ENCODE peak calls at places on chromosome 10, in five cellular contexts. R is tibial nerve; A is CD4-positive, CD25-positive, alpha-beta regulatory T cell; X is upper lobe of right lung; W is GM23248. G is an unnamed sample. For H3K4me1, the result is how much of the 10 kb centered on the place peaks cover.

GRCh38 chr10:60605476-60605875 is 172.8 kb upstream of the CDK1 start:
- DNase-seq in R (no peak), W (no peak), X (no peak), A (no peak), G (no peak)

GRCh38 chr10:97499561-97500296 is 1.0 kb downstream of the UBTD1 start:
- DNase-seq in R (peak), A (no peak), X (peak), W (peak), G (peak)

GRCh38 chr10:128714240-128714639 is 588.0 kb upstream of the MKI67 start:
- DNase-seq in W (no peak), A (no peak), R (no peak), X (no peak), G (no peak)

GRCh38 chr10:76336213-76336963 is 905.0 kb downstream of the LRMDA start:
- DNase-seq in W (no peak), A (no peak), R (no peak), X (no peak), G (no peak)

GRCh38 chr10:115566867-115567266 is 473.7 kb downstream of the ATRNL1 start:
- DNase-seq in W (no peak), A (no peak), R (no peak), X (no peak), G (no peak)

GRCh38 chr10:13346912-13347234 is 1.2 kb downstream of the SEPHS1 start:
- DNase-seq in X (no peak), W (no peak), A (no peak), R (no peak), G (peak)

GRCh38 chr10:80468002-80468401 is 13.9 kb downstream of the TSPAN14 start:
- DNase-seq in X (peak), R (peak), W (no peak), A (peak), G (peak)

GRCh38 chr10:104406715-104407517 is 53.3 kb downstream of the CFAP58 start:
- DNase-seq in W (peak), A (peak), R (no peak), X (no peak), G (no peak)

GRCh38 chr10:46255696-46256355 is 31.0 kb upstream of the ANTXRL start:
- DNase-seq in R (peak), W (peak), A (peak), X (peak), G (peak)

GRCh38 chr10:34016541-34016940 is 682.1 kb upstream of the NRP1 start:
- DNase-seq in X (no peak), R (no peak), A (no peak), W (no peak), G (no peak)

GRCh38 chr10:61921143-61921542 is 19.6 kb downstream of the ARID5B start:
- DNase-seq in A (no peak), W (no peak), R (no peak), X (no peak), G (no peak)

GRCh38 chr10:132313865-132314264 is 6.1 kb upstream of the STK32C start:
- DNase-seq in A (no peak), X (no peak), W (no peak), R (no peak), G (no peak)

GRCh38 chr10:4234661-4235060 is 449.7 kb upstream of the KLF6 start:
- DNase-seq in A (peak), X (no peak), W (no peak), R (no peak), G (no peak)

GRCh38 chr10:96921655-96922054 is 89.6 kb downstream of the LCOR start:
- DNase-seq in A (no peak), W (no peak), X (no peak), R (no peak), G (no peak)

GRCh38 chr10:87915989-87916388 is 52.6 kb downstream of the PTEN start:
- DNase-seq in W (peak), X (no peak), R (peak), A (no peak), G (no peak)

GRCh38 chr10:59175538-59176240 is 754 bp upstream of the PHYHIPL start:
- DNase-seq in R (no peak), X (peak), A (no peak), W (no peak), G (no peak)

GRCh38 chr10:114271014-114271778 is 32.1 kb downstream of the VWA2 start:
- DNase-seq in W (peak), X (peak), R (no peak), A (no peak), G (peak)

GRCh38 chr10:92880233-92880861 is 32.0 kb downstream of the EXOC6 start:
- DNase-seq in R (peak), X (no peak), A (peak), W (peak), G (peak)

GRCh38 chr10:132722980-132723970 is 62.7 kb downstream of the NKX6-2 start:
- DNase-seq in X (no peak), A (no peak), W (no peak), R (no peak), G (no peak)

GRCh38 chr10:4512557-4513286 is 313.3 kb upstream of the AKR1E2 start:
- DNase-seq in R (peak), X (no peak), A (peak), W (peak), G (peak)

GRCh38 chr10:97468162-97468561 is 22.2 kb downstream of the ZDHHC16 start:
- DNase-seq in W (no peak), X (no peak), R (no peak), A (peak), G (no peak)

GRCh38 chr10:97762816-97763215 is 9.0 kb downstream of the SFRP5 start:
- DNase-seq in R (no peak), W (no peak), X (peak), A (no peak), G (no peak)

GRCh38 chr10:86646532-86646931 is 7.8 kb upstream of the OPN4 start:
- DNase-seq in A (no peak), W (no peak), R (no peak), X (no peak), G (no peak)

GRCh38 chr10:124601016-124601415 is 139.4 kb downstream of the LHPP start:
- DNase-seq in X (no peak), W (no peak), A (no peak), R (no peak), G (no peak)

DNA sequence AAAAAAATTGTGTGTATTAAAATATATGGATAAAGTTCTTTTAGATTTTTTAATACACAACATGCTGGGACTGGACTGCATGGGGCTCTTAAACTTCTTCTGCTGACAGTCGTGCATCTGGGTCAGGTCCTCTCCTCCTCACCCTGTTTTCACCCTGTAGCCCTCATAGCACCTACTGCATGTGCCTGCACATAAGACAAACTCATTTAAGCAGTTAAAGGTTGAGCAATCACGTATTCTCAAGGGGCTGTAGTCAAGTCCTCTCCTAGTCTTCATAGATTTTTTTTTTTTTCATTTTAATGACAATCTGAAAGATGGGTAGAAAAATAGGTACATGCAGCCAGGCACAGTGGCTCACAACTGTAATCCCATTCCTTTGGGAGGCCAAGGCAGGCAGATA is 23.6 kb upstream of the PDCD4 start:
- DNase-seq in X (no peak), W (no peak), R (no peak), A (no peak), G (no peak)
- H3K4me1 ChIP-seq in X (under half), W (under half), R (under half), A (under half), G (under half)

GRCh38 chr10:36519909-36520308 is 605.5 kb upstream of the ANKRD30A start:
- DNase-seq in R (no peak), X (no peak), W (no peak), A (no peak), G (no peak)

GRCh38 chr10:36515313-36515712 is 610.1 kb upstream of the ANKRD30A start:
- DNase-seq in W (peak), R (no peak), A (no peak), X (no peak), G (no peak)

GRCh38 chr10:36516281-36516680 is 609.1 kb upstream of the ANKRD30A start:
- DNase-seq in R (no peak), W (no peak), X (no peak), A (no peak), G (no peak)
- H3K27ac ChIP-seq in R (no peak), W (no peak), X (no peak), A (no peak), G (no peak)

DNA sequence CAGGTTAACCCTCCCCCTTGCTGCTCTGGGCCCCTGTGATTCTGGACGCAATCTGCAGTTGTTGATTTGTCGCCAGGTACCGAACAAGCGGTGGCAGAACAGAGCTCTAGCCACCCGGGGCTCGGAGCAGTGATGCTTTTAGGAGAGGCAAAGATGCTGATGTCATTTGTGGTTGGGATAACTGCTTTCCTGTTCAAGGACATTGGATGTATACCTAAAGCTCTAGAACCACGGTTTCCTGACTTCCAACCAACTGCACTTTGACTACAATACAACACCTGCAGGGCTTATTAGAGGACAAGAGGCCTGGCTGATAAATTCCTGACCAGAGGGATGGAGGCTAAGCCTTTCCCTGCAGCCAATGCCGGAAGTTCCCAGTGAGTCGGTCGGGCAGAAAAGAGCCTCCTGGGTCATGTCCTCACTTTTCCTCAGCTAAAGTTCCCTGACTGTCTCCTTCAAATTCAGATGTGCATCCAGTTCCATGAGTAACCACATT is 6.5 kb upstream of the RBM20 start:
- DNase-seq in R (no peak), A (no peak), W (no peak), X (no peak), G (no peak)
- H3K4me3 ChIP-seq in R (no peak), A (no peak), W (no peak), X (no peak), G (no peak)

GRCh38 chr10:29473411-29474100 is 161.2 kb downstream of the SVIL start:
- DNase-seq in X (no peak), R (no peak), W (no peak), A (no peak), G (no peak)

GRCh38 chr10:29472268-29473086 is 162.3 kb downstream of the SVIL start:
- DNase-seq in X (no peak), R (no peak), A (no peak), W (no peak), G (no peak)

GRCh38 chr10:29470843-29471482 is 163.8 kb downstream of the SVIL start:
- DNase-seq in A (no peak), W (no peak), R (no peak), X (no peak), G (no peak)

GRCh38 chr10:29471483-29471859 is 163.3 kb downstream of the SVIL start:
- DNase-seq in X (no peak), R (no peak), A (no peak), W (peak), G (no peak)

GRCh38 chr10:29473087-29473356 is 161.7 kb downstream of the SVIL start:
- DNase-seq in A (no peak), W (no peak), R (no peak), X (no peak), G (no peak)
- H3K4me1 ChIP-seq in A (under half), W (under half), R (under half), X (under half), G (under half)

GRCh38 chr10:73581912-73582311 is 9.2 kb downstream of the USP54 start:
- DNase-seq in A (no peak), R (no peak), W (no peak), X (no peak), G (no peak)
- H3K27ac ChIP-seq in A (no peak), R (peak), W (no peak), X (no peak), G (no peak)

DNA sequence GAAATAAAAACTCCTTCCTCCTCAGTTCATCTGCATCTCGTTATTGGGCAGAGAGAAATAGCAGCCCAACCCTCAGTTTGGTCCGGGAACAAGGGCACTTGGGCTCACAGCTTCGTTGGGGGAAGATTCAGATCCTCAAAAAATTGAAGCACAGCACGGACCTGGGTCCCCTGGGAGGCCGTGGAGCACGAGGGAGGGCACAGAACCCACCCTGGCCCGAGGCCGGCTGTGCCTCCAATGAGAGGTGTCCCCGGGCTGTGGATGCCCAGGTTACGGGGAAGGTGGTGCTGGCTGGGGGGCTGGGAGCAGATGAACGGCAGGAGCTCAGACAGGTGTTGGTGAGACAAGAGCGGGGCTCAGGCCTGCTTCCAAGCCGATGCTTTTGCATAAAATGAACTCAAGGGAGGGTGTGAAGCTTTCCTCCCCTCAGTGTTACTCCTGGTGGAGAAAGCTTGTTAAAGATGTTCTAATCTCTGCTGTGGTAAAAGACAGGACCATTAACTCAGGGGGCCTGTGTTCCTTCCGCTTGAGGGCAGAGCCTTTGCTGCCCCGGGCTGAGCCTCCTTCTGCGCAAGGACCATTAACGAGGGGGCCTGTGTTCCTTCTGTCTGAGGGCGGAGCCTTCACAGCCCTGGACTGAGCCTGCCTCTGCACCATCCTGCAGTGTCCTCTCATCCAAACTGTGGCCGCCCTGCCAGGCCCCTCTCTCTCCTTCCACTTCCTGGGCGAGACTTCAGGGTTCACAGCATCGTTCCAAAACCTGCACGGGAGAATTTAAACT is 302.2 kb downstream of the ADARB2 start:
- DNase-seq in A (no peak), R (no peak), W (no peak), X (no peak), G (no peak)
- H3K4me3 ChIP-seq in A (no peak), R (no peak), W (no peak), X (no peak), G (no peak)

DNA sequence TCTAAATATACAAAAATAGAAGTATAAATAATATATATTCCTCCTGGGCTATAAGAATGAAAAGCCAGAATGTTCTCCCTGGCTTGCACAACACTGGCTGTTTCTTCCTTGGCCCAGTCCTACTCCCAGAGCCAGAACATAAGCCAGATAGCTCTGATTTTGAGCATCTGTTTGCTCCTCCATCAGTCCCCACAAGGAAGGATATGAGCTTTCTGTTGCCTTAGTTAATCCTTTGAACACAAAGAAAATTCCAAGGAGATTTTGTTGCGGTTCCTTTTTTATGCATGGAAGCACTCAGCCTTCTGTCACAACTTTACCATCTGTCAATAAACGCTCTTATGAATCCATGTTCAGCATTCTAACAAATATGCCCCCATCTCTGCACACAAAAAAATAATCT is 361.8 kb downstream of the IPMK start:
- DNase-seq in A (no peak), R (no peak), W (no peak), X (no peak), G (no peak)
- H3K4me1 ChIP-seq in A (under half), R (under half), W (under half), X (under half), G (under half)

DNA sequence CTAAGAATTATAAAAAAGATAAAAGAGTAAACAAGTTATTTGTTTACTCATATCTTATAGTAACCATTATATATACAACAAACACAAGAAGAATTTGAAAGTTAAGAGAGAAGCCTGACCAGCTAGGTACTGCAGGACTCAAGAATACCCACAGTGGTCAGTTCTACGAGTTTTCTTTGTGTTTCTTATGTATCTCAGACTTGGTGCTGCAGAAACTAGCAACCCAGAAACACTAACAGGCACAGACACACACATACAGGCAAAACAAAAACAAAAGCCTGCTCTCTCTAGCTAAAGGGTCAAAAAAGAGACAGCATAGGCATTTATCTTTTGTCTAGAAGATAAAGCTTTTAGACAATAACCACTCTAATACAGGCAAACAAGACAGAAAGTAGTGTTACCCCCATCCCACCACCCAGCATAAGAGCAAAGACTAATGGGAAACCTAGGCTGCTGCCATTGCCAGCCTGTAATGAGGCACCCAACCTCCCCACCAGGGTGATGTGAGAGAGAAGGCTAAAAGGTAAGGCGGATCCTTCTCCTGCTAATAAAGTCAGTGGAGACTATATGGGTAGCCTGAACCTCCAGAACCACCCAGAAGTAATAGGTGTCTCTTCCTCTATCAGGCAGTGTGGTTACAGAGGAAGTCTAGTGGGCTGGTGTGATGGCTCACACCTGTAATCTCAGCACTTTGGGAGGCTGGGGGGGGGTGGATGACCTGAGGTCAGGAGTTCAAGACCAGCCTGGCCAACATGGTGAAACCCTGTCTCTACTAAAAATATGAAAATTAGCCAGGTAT is 113.9 kb downstream of the DNAJC1 start:
- DNase-seq in X (no peak), A (no peak), W (no peak), R (no peak), G (no peak)
- H3K27ac ChIP-seq in X (no peak), A (no peak), W (no peak), R (no peak), G (no peak)

GRCh38 chr10:15796762-15797161 is 63.5 kb downstream of the MINDY3 start:
- DNase-seq in X (no peak), A (peak), W (no peak), R (no peak), G (no peak)
- H3K4me3 ChIP-seq in X (no peak), A (no peak), W (no peak), R (no peak), G (no peak)

GRCh38 chr10:28214185-28214584 is 88.7 kb downstream of the MPP7 start:
- DNase-seq in A (no peak), R (no peak), W (no peak), X (no peak), G (no peak)

GRCh38 chr10:28211759-28212158 is 91.1 kb downstream of the MPP7 start:
- DNase-seq in A (no peak), W (no peak), X (no peak), R (no peak), G (no peak)

GRCh38 chr10:28219241-28219640 is 83.6 kb downstream of the MPP7 start:
- DNase-seq in R (no peak), A (no peak), X (no peak), W (peak), G (no peak)

GRCh38 chr10:28217848-28218247 is 85.0 kb downstream of the MPP7 start:
- DNase-seq in X (no peak), A (peak), W (peak), R (no peak), G (no peak)

GRCh38 chr10:28215930-28216329 is 86.9 kb downstream of the MPP7 start:
- DNase-seq in W (no peak), R (no peak), X (no peak), A (no peak), G (no peak)
- H3K4me1 ChIP-seq in W (under half), R (under half), X (under half), A (under half), G (under half)

G was measured in SJSA1.